ENCODE peak calls at places on chromosomes 5 and 9, in six cellular contexts. C, K, V, W, S and I are unnamed samples.

GRCh38 chr5:172902497-172903472 is 56.4 kb upstream of the RPL26L1 start:
- DNase-seq in C (peak), K (peak), V (peak), W (no peak), S (peak), I (peak)

GRCh38 chr9:35349287-35349990 is 140.5 kb upstream of the RUSC2 start:
- DNase-seq in C (no peak), K (no peak), V (no peak), W (no peak), S (no peak), I (no peak)

GRCh38 chr9:18682907-18683306 is 209.0 kb downstream of the ADAMTSL1 start:
- DNase-seq in C (no peak), K (no peak), V (no peak), W (no peak), S (no peak), I (no peak)

GRCh38 chr5:39446231-39446630 is 21.5 kb upstream of the DAB2 start:
- DNase-seq in C (no peak), K (no peak), V (no peak), W (no peak), S (no peak), I (no peak)

GRCh38 chr9:1083325-1083913 is 33.3 kb downstream of the DMRT2 start:
- DNase-seq in C (no peak), K (peak), V (no peak), W (no peak), S (no peak), I (peak)

GRCh38 chr5:167967494-167968180 is 323.8 kb upstream of the WWC1 start:
- DNase-seq in C (no peak), K (no peak), V (no peak), W (no peak), S (no peak), I (no peak)

GRCh38 chr5:139647406-139648204 is 544 bp upstream of the CXXC5 start:
- DNase-seq in C (no peak), K (no peak), V (no peak), W (no peak), S (no peak), I (no peak)

GRCh38 chr9:6219040-6219439 is 3.4 kb downstream of the IL33 start:
- DNase-seq in C (peak), K (no peak), V (no peak), W (no peak), S (no peak), I (no peak)

GRCh38 chr9:4297151-4297794 is 2.6 kb downstream of the GLIS3 start:
- DNase-seq in C (peak), K (peak), V (peak), W (no peak), S (peak), I (peak)

GRCh38 chr5:110865400-110866094 is 126.7 kb downstream of the SLC25A46 start:
- DNase-seq in C (peak), K (peak), V (peak), W (no peak), S (peak), I (peak)

GRCh38 chr9:72623156-72623555 is 101.7 kb downstream of the TMC1 start:
- DNase-seq in C (no peak), K (no peak), V (no peak), W (no peak), S (no peak), I (no peak)

GRCh38 chr5:25119654-25120053 is 474.9 kb upstream of the CDH10 start:
- DNase-seq in C (no peak), K (peak), V (peak), W (no peak), S (peak), I (peak)

GRCh38 chr9:20945269-20945668 is 86.2 kb downstream of the HACD4 start:
- DNase-seq in C (no peak), K (no peak), V (no peak), W (no peak), S (no peak), I (no peak)

GRCh38 chr5:42811591-42812392 is at the start of gene SELENOP:
- DNase-seq in C (peak), K (peak), V (peak), W (peak), S (no peak), I (peak)

GRCh38 chr5:5767286-5767928 is 344.9 kb downstream of the ICE1 start:
- DNase-seq in C (no peak), K (no peak), V (no peak), W (no peak), S (no peak), I (no peak)

GRCh38 chr9:21813575-21814473 is 11.4 kb downstream of the MTAP start:
- DNase-seq in C (peak), K (peak), V (peak), W (no peak), S (no peak), I (no peak)

GRCh38 chr5:73917433-73917832 is 291.4 kb downstream of the ARHGEF28 start:
- DNase-seq in C (no peak), K (no peak), V (no peak), W (no peak), S (no peak), I (no peak)

GRCh38 chr5:98933446-98934072 is 4.8 kb upstream of the CHD1 start:
- DNase-seq in C (no peak), K (no peak), V (no peak), W (peak), S (no peak), I (peak)

GRCh38 chr9:108473209-108474112 is 382.3 kb downstream of the ACTL7B start:
- DNase-seq in C (peak), K (peak), V (no peak), W (no peak), S (no peak), I (no peak)

GRCh38 chr5:163504091-163504931 is 1.1 kb upstream of the MAT2B start:
- DNase-seq in C (peak), K (peak), V (peak), W (no peak), S (peak), I (peak)
- TF ChIP-seq MYC in C (no peak), K (no peak), V (no peak), W (no peak), S (no peak), I (peak)

GRCh38 chr9:76799481-76799880 is 35.2 kb downstream of the PCA3 start:
- DNase-seq in C (no peak), K (no peak), V (no peak), W (no peak), S (no peak), I (no peak)

GRCh38 chr9:76800901-76801300 is 36.7 kb downstream of the PCA3 start:
- DNase-seq in C (no peak), K (no peak), V (no peak), W (no peak), S (no peak), I (no peak)

GRCh38 chr9:76803762-76804161 is 39.5 kb downstream of the PCA3 start:
- DNase-seq in C (no peak), K (no peak), V (no peak), W (no peak), S (no peak), I (no peak)

GRCh38 chr9:76798527-76798926 is 34.3 kb downstream of the PCA3 start:
- DNase-seq in C (no peak), K (no peak), V (no peak), W (no peak), S (no peak), I (peak)

DNA sequence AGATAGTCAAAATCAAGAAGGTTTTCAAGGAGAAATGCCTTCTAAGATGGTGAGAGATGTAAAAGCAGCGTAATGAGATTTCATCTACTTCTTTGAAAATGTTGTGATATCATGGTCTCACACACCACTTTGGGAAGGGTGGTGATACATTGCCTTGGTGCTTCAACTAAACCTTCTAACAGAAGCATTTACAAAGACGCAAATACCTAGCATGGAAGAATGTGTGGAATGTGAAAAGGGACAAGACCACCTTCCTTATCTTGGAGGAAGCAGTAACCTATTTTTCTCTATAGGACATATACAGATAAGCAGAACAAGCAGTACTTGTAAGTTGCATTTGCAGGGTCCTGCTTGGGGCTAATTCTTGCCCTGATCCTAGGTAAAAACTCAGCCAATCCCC is 38.8 kb downstream of the PCA3 start:
- DNase-seq in C (no peak), K (no peak), V (no peak), W (no peak), S (no peak), I (no peak)
- H3K4me3 ChIP-seq in C (no peak), K (no peak), V (no peak), W (no peak), S (no peak), I (no peak)

DNA sequence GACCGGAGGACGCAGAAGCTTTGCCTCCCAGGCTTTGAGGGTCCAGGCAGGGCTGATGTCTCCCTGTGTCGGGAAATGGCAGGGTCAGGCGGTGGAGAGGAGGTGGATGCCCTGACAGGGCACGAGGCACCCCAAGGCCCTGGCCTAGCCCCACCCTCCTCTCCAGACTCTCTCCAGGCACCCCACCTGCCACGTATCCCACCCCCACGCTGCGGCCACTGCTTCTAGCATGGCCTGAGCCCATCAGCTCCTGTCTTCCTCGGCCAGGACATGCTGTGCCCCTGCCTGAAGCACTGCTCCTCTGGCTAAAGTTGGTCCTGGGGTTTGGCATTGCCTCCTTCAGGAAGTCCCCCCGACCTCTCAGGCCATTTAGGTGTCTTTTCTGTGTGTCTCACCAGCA is 64.2 kb upstream of the RXRA start:
- DNase-seq in C (no peak), K (no peak), V (no peak), W (no peak), S (no peak), I (no peak)
- TF ChIP-seq MYC in C (no peak), K (no peak), V (no peak), W (no peak), S (no peak), I (no peak)

DNA sequence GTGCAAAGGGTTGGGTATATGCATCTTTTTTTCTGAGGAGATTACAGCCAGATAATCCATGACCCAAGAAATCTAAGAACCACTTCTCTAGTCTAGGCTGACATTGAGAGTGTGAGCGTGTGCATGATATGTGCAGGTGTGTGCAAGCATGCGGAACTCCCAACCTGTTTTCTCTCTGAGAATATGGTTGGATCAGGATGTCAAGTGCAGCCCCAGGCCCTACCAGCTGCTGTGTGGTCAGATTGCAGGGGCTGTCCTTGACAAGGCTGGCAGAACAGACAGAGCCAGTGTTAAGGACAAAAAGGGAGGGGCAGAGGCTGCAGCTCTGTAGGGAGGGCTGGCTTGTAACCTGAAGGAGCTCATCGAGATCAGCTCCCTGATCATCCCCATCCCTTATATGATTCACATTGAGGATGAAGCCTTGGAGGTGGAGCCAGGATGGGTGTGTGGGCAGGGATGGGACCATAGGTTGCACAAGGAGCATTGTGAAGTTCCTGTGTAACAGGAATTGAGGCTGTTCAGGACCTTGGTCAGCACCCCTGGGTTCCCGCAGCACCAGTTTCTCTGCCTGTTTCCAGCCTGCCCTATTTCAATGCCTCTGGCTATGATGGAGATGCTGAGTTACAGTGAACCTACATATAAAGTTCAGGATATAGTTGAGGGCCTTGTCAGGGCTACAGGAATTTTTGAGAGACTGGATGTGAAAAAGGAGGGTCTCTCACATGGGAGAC is 52.6 kb upstream of the ARAP3 start:
- DNase-seq in C (peak), K (peak), V (no peak), W (no peak), S (peak), I (peak)
- H3K4me3 ChIP-seq in C (no peak), K (no peak), V (no peak), W (no peak), S (no peak), I (no peak)

DNA sequence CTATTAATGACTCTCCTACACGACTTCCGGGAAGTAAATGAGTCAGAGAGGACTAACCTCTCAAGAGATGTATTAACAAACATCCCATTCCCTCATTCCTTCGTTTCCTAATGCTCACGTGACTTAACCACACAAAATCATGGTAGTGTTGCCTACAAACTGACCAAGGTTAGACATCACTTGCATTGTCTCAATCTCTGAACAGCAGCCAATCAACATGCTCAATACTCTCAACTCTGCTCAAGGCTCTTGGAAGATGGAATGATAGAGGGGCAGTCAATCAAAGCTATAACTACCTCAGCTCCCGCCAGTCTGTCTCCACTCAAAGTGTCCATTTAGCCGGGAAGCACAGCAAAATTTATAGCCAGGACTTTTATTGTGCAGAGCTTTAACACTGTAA is 143.8 kb upstream of the PIK3R1 start:
- DNase-seq in C (no peak), K (no peak), V (no peak), W (no peak), S (no peak), I (no peak)
- TF ChIP-seq MYC in C (no peak), K (no peak), V (no peak), W (no peak), S (no peak), I (no peak)